ENCODE peak calls at places on chromosomes 6 and 20, in nine cellular contexts. Q, V, I, K, T, N, U, Z and E are unnamed samples.

GRCh38 chr6:164097056-164097455 is 682.5 kb downstream of the QKI start:
- DNase-seq in Q (no peak), V (no peak), I (no peak), K (no peak), T (no peak), N (no peak), U (no peak), Z (no peak), E (no peak)

GRCh38 chr20:63107449-63108200 is 100.9 kb upstream of the BHLHE23 start:
- DNase-seq in Q (no peak), V (no peak), I (no peak), K (no peak), T (no peak), N (no peak), U (no peak), Z (no peak), E (no peak)

GRCh38 chr20:35000311-35000921 is 44.7 kb downstream of the MYH7B start:
- DNase-seq in Q (no peak), V (no peak), I (no peak), K (no peak), T (no peak), N (no peak), U (no peak), Z (no peak), E (no peak)

GRCh38 chr6:146813554-146813953 is 214.8 kb downstream of the ADGB start:
- DNase-seq in Q (no peak), V (no peak), I (no peak), K (no peak), T (peak), N (no peak), U (no peak), Z (no peak), E (no peak)

GRCh38 chr6:139640453-139640852 is 266.0 kb upstream of the CITED2 start:
- DNase-seq in Q (no peak), V (no peak), I (no peak), K (peak), T (no peak), N (no peak), U (no peak), Z (no peak), E (no peak)

GRCh38 chr6:89404512-89404911 is 7.6 kb downstream of the RRAGD start:
- DNase-seq in Q (no peak), V (no peak), I (no peak), K (no peak), T (no peak), N (no peak), U (no peak), Z (no peak), E (no peak)

GRCh38 chr20:61912665-61913422 is 152.8 kb downstream of the TAF4 start:
- DNase-seq in Q (no peak), V (no peak), I (no peak), K (peak), T (no peak), N (no peak), U (no peak), Z (no peak), E (no peak)

GRCh38 chr6:48511382-48511781 is 400.4 kb upstream of the PTCHD4 start:
- DNase-seq in Q (no peak), V (no peak), I (no peak), K (no peak), T (peak), N (no peak), U (no peak), Z (no peak), E (no peak)

GRCh38 chr6:136424450-136424849 is 125.8 kb downstream of the MAP7 start:
- DNase-seq in Q (no peak), V (no peak), I (no peak), K (no peak), T (no peak), N (no peak), U (no peak), Z (no peak), E (no peak)

GRCh38 chr6:118216751-118217150 is 309.7 kb downstream of the SLC35F1 start:
- DNase-seq in Q (no peak), V (no peak), I (no peak), K (no peak), T (no peak), N (no peak), U (no peak), Z (peak), E (no peak)

GRCh38 chr20:62861732-62862336 is at the start of gene TCFL5:
- DNase-seq in Q (peak), V (peak), I (peak), K (peak), T (peak), N (peak), U (peak), Z (peak), E (peak)

GRCh38 chr6:145732788-145733187 is 2.5 kb downstream of the EPM2A start:
- DNase-seq in Q (no peak), V (no peak), I (no peak), K (no peak), T (no peak), N (no peak), U (no peak), Z (no peak), E (no peak)

GRCh38 chr6:722608-723007 is 29.7 kb upstream of the EXOC2 start:
- DNase-seq in Q (no peak), V (no peak), I (no peak), K (no peak), T (peak), N (no peak), U (no peak), Z (no peak), E (no peak)

GRCh38 chr6:33082702-33083101 is 6.9 kb downstream of the HLA-DPB1 start:
- DNase-seq in Q (peak), V (peak), I (peak), K (no peak), T (peak), N (no peak), U (no peak), Z (no peak), E (no peak)

GRCh38 chr20:24738058-24738775 is 210.9 kb upstream of the CST7 start:
- DNase-seq in Q (no peak), V (no peak), I (no peak), K (no peak), T (no peak), N (peak), U (no peak), Z (no peak), E (no peak)

GRCh38 chr6:22467645-22468044 is 101.7 kb upstream of the HDGFL1 start:
- DNase-seq in Q (no peak), V (no peak), I (no peak), K (no peak), T (no peak), N (no peak), U (no peak), Z (no peak), E (no peak)

GRCh38 chr6:35178012-35178411 is 35.7 kb upstream of the SCUBE3 start:
- DNase-seq in Q (no peak), V (no peak), I (no peak), K (no peak), T (no peak), N (no peak), U (no peak), Z (no peak), E (no peak)

GRCh38 chr6:17472653-17473183 is 79.3 kb downstream of the CAP2 start:
- DNase-seq in Q (peak), V (no peak), I (no peak), K (no peak), T (no peak), N (peak), U (no peak), Z (no peak), E (no peak)

GRCh38 chr20:22719250-22719649 is 134.9 kb upstream of the FOXA2 start:
- DNase-seq in Q (no peak), V (no peak), I (no peak), K (no peak), T (no peak), N (no peak), U (no peak), Z (no peak), E (no peak)

GRCh38 chr6:1199981-1200637 is 111.8 kb upstream of the FOXQ1 start:
- DNase-seq in Q (no peak), V (no peak), I (no peak), K (no peak), T (no peak), N (no peak), U (no peak), Z (no peak), E (no peak)

GRCh38 chr6:81613606-81614005 is 138.9 kb downstream of the TENT5A start:
- DNase-seq in Q (no peak), V (no peak), I (no peak), K (no peak), T (peak), N (no peak), U (peak), Z (peak), E (no peak)

GRCh38 chr6:12567682-12568081 is 148.9 kb upstream of the PHACTR1 start:
- DNase-seq in Q (no peak), V (no peak), I (no peak), K (no peak), T (no peak), N (no peak), U (no peak), Z (no peak), E (no peak)

GRCh38 chr6:25801423-25801822 is 30.4 kb downstream of the SLC17A1 start:
- DNase-seq in Q (no peak), V (no peak), I (no peak), K (no peak), T (no peak), N (no peak), U (no peak), Z (no peak), E (no peak)

GRCh38 chr6:34142599-34142998 is 3.3 kb downstream of the GRM4 start:
- DNase-seq in Q (no peak), V (peak), I (no peak), K (no peak), T (no peak), N (no peak), U (no peak), Z (peak), E (no peak)

GRCh38 chr20:38987777-38988176 is 25.6 kb downstream of the DHX35 start:
- DNase-seq in Q (no peak), V (no peak), I (no peak), K (peak), T (no peak), N (no peak), U (no peak), Z (no peak), E (no peak)

GRCh38 chr6:32047855-32048766 is 9.9 kb downstream of the CYP21A2 start:
- DNase-seq in Q (peak), V (peak), I (peak), K (no peak), T (peak), N (peak), U (peak), Z (peak), E (peak)

GRCh38 chr20:32088759-32089158 is 20.8 kb upstream of the TM9SF4 start:
- DNase-seq in Q (no peak), V (no peak), I (no peak), K (no peak), T (no peak), N (no peak), U (no peak), Z (no peak), E (no peak)

GRCh38 chr6:87197547-87197946 is 42.2 kb downstream of the ZNF292 start:
- DNase-seq in Q (no peak), V (no peak), I (no peak), K (peak), T (no peak), N (no peak), U (no peak), Z (no peak), E (no peak)

GRCh38 chr6:39377530-39377929 is 55.0 kb upstream of the KCNK16 start:
- DNase-seq in Q (peak), V (peak), I (peak), K (no peak), T (peak), N (no peak), U (no peak), Z (peak), E (peak)

GRCh38 chr6:166591026-166591425 is 4.5 kb upstream of the RAMACL start:
- DNase-seq in Q (no peak), V (no peak), I (no peak), K (no peak), T (no peak), N (peak), U (no peak), Z (no peak), E (no peak)

GRCh38 chr6:166587631-166588413 is 1.3 kb upstream of the RAMACL start:
- DNase-seq in Q (no peak), V (no peak), I (no peak), K (peak), T (no peak), N (peak), U (no peak), Z (no peak), E (no peak)

GRCh38 chr6:166589786-166590574 is 3.5 kb upstream of the RAMACL start:
- DNase-seq in Q (peak), V (no peak), I (no peak), K (no peak), T (no peak), N (peak), U (no peak), Z (no peak), E (no peak)

GRCh38 chr6:166588691-166589333 is 2.3 kb upstream of the RAMACL start:
- DNase-seq in Q (no peak), V (peak), I (no peak), K (no peak), T (peak), N (peak), U (peak), Z (no peak), E (no peak)

GRCh38 chr6:166589334-166589731 is 2.9 kb upstream of the RAMACL start:
- DNase-seq in Q (no peak), V (no peak), I (no peak), K (no peak), T (no peak), N (no peak), U (no peak), Z (no peak), E (no peak)
- TF ChIP-seq CTCF in Q (no peak), V (no peak), I (no peak), K (no peak), T (no peak), N (no peak), U (no peak), Z (no peak), E (no peak)

GRCh38 chr6:42099340-42100028 is 42.9 kb downstream of the C6orf132 start:
- DNase-seq in Q (no peak), V (no peak), I (no peak), K (no peak), T (peak), N (peak), U (no peak), Z (peak), E (no peak)
- TF ChIP-seq CTCF in Q (no peak), V (no peak), I (no peak), K (no peak), T (no peak), N (no peak), U (no peak), Z (no peak), E (no peak)

DNA sequence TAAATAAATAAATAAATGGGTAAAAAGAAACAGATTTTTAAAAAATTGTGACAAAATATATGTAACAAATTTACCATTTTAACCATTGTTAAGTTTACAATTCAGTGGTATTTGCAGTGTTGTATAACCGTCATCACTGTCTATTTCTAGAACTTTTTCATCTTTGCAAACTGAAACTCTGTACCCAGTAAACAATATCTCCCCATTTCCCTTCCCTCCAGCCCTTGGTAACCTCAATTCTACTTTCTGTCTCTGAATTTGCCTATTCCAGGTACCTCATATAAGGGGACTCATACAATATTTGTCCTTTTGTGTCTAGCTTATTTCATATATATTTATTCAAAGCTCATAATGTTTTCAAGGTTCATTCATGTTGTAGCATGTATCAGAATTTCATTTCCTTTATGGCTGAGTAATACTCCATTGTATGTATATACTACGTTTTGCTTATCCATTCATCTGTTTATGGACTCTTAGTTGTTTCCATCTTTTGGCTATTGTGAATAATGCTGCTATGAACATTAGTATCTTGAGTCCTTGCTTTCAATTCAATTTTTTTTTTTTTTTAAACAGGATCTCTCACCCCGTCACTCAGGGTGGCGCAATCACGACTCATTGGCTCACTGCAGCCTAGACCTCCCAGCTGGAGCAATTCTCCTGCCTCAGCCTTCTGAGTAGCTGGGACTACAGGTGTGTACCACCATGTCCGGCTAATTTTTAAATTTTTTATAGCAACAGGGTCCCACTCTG is 8.9 kb downstream of the MANBAL start:
- DNase-seq in Q (no peak), V (no peak), I (no peak), K (no peak), T (peak), N (no peak), U (no peak), Z (peak), E (no peak)
- TF ChIP-seq CTCF in Q (no peak), V (no peak), I (no peak), K (no peak), T (no peak), N (no peak), U (no peak), Z (no peak), E (no peak)

GRCh38 chr6:47420394-47421371 is 56.9 kb upstream of the CD2AP start:
- DNase-seq in Q (no peak), V (no peak), I (no peak), K (no peak), T (peak), N (no peak), U (no peak), Z (peak), E (no peak)
- TF ChIP-seq CTCF in Q (no peak), V (no peak), I (no peak), K (no peak), T (no peak), N (no peak), U (no peak), Z (no peak), E (no peak)

GRCh38 chr6:166862287-166862977 is 93.9 kb downstream of the RNASET2 start:
- DNase-seq in Q (peak), V (peak), I (no peak), K (no peak), T (no peak), N (no peak), U (no peak), Z (no peak), E (peak)
- TF ChIP-seq CTCF in Q (peak), V (no peak), I (no peak), K (peak), T (no peak), N (no peak), U (no peak), Z (no peak), E (peak)

GRCh38 chr6:112044196-112044595 is 9.7 kb upstream of the CCN6 start:
- DNase-seq in Q (no peak), V (no peak), I (no peak), K (no peak), T (no peak), N (no peak), U (no peak), Z (no peak), E (no peak)

GRCh38 chr6:112044856-112045255 is 9.0 kb upstream of the CCN6 start:
- DNase-seq in Q (no peak), V (no peak), I (no peak), K (no peak), T (peak), N (no peak), U (peak), Z (peak), E (no peak)

GRCh38 chr6:112041535-112041934 is 12.4 kb upstream of the CCN6 start:
- DNase-seq in Q (no peak), V (no peak), I (no peak), K (no peak), T (no peak), N (no peak), U (no peak), Z (no peak), E (peak)

GRCh38 chr6:112040933-112041332 is 13.0 kb upstream of the CCN6 start:
- DNase-seq in Q (no peak), V (no peak), I (no peak), K (no peak), T (peak), N (no peak), U (no peak), Z (peak), E (peak)

GRCh38 chr6:112043032-112044007 is 10.6 kb upstream of the CCN6 start:
- DNase-seq in Q (peak), V (peak), I (peak), K (peak), T (peak), N (peak), U (peak), Z (peak), E (peak)
- TF ChIP-seq CTCF in Q (peak), V (peak), I (peak), K (peak), T (peak), N (peak), U (peak), Z (peak), E (peak)

GRCh38 chr20:64223526-64224067 is 32.0 kb upstream of the PCMTD2 start:
- DNase-seq in Q (no peak), V (peak), I (no peak), K (no peak), T (peak), N (no peak), U (no peak), Z (no peak), E (peak)
- TF ChIP-seq CTCF in Q (no peak), V (peak), I (no peak), K (peak), T (no peak), N (no peak), U (peak), Z (no peak), E (peak)

DNA sequence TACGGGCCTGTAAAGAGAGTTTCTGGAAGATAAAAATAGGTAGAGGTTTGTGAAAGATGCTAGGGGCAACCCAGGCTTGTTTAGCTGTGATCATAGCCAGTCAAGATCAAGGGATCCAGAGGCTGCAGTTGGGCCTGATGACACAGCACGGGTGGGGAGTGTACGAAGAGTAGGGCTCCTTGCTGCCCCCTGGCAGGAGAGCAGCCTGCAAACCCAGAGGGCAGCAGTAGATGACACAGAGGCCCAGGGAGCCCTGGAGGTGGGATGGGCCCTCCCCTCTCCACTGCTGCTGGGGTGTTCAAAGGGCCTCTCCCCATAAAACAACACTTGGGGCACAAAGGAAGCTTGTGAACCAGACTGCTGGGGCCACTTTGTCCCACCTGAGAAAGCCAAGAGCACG is 47.2 kb downstream of the VEGFA start:
- DNase-seq in Q (no peak), V (peak), I (peak), K (no peak), T (peak), N (no peak), U (no peak), Z (peak), E (no peak)
- TF ChIP-seq CTCF in Q (peak), V (peak), I (peak), K (peak), T (peak), N (no peak), U (peak), Z (no peak), E (peak)

DNA sequence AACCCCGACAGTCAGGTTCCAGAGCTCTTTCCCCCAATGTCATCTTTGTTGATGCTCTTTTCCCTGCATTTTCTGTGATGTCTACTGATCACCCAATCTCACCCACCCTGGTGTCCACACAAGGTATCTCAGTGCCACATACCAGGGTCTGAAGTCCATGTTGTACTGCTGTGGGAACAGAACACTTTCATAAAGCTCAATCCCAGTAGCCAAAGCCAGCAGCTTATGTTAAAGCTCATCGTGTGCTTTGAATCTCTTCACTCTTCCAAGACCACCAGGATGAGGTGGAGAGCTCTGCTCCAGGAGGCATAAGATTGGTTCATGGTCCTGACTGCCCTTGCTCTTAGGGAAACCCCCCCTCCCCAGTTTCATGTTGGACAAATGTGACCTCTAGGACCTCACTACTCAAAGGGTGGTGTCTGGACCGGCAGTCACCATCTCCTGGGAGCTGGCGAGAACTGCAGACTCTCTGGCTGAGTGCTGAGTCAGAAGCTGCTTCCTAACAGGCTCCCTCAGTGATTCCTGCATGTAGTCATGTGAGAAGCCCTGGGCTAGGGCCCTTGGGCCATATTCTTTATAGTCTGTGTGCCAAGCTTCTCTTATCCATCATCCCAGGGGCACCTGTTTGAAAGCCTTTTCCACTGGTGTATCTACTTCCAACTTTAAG is 13.4 kb upstream of the CPNE5 start:
- DNase-seq in Q (no peak), V (no peak), I (no peak), K (no peak), T (peak), N (peak), U (no peak), Z (peak), E (no peak)
- TF ChIP-seq CTCF in Q (no peak), V (no peak), I (no peak), K (no peak), T (peak), N (no peak), U (peak), Z (no peak), E (no peak)